ENCODE peak calls at places on chromosomes 1 and 21, in nine cellular contexts. One of them, this sample, is unnamed.

GRCh38 chr1:231192620-231193163 is 30.8 kb downstream of the TRIM67 start:
- DNase-seq in osteocyte: no peak
- DNase-seq in GM10248: no peak
- DNase-seq in AG10803: no peak
- DNase-seq in breast epithelium: peak
- DNase-seq in lower lobe of right lung: peak
- DNase-seq in B cell: no peak
- DNase-seq in esophagus squamous epithelium: no peak
- DNase-seq in left lung: no peak
- DNase-seq in this sample: no peak

GRCh38 chr1:233993651-233994050 is 89.2 kb downstream of the SLC35F3 start:
- DNase-seq in osteocyte: no peak
- DNase-seq in GM10248: no peak
- DNase-seq in AG10803: no peak
- DNase-seq in breast epithelium: no peak
- DNase-seq in lower lobe of right lung: no peak
- DNase-seq in B cell: no peak
- DNase-seq in esophagus squamous epithelium: no peak
- DNase-seq in left lung: no peak
- DNase-seq in this sample: no peak

GRCh38 chr1:18882511-18882910 is 19.8 kb downstream of the ALDH4A1 start:
- DNase-seq in osteocyte: no peak
- DNase-seq in GM10248: no peak
- DNase-seq in AG10803: peak
- DNase-seq in breast epithelium: no peak
- DNase-seq in lower lobe of right lung: no peak
- DNase-seq in B cell: no peak
- DNase-seq in esophagus squamous epithelium: no peak
- DNase-seq in left lung: no peak
- DNase-seq in this sample: no peak

GRCh38 chr1:202165267-202165941 is 5.0 kb upstream of the PTPN7 start:
- DNase-seq in osteocyte: no peak
- DNase-seq in GM10248: no peak
- DNase-seq in AG10803: no peak
- DNase-seq in breast epithelium: no peak
- DNase-seq in lower lobe of right lung: no peak
- DNase-seq in B cell: no peak
- DNase-seq in esophagus squamous epithelium: no peak
- DNase-seq in left lung: peak
- DNase-seq in this sample: no peak

GRCh38 chr1:67978988-67979516 is 71.4 kb downstream of the DIRAS3 start:
- DNase-seq in osteocyte: no peak
- DNase-seq in GM10248: no peak
- DNase-seq in AG10803: peak
- DNase-seq in breast epithelium: no peak
- DNase-seq in lower lobe of right lung: no peak
- DNase-seq in B cell: no peak
- DNase-seq in esophagus squamous epithelium: no peak
- DNase-seq in left lung: no peak
- DNase-seq in this sample: no peak

GRCh38 chr1:211735208-211736170 is 60.1 kb upstream of the NEK2 start:
- DNase-seq in osteocyte: no peak
- DNase-seq in GM10248: no peak
- DNase-seq in AG10803: peak
- DNase-seq in breast epithelium: peak
- DNase-seq in lower lobe of right lung: no peak
- DNase-seq in B cell: no peak
- DNase-seq in esophagus squamous epithelium: no peak
- DNase-seq in left lung: no peak
- DNase-seq in this sample: no peak

GRCh38 chr1:198155253-198155652 is 1.5 kb upstream of the NEK7 start:
- DNase-seq in osteocyte: no peak
- DNase-seq in GM10248: no peak
- DNase-seq in AG10803: peak
- DNase-seq in breast epithelium: no peak
- DNase-seq in lower lobe of right lung: no peak
- DNase-seq in B cell: no peak
- DNase-seq in esophagus squamous epithelium: no peak
- DNase-seq in left lung: no peak
- DNase-seq in this sample: no peak

GRCh38 chr1:94011709-94012590 is 102.7 kb upstream of the GCLM start:
- DNase-seq in osteocyte: no peak
- DNase-seq in GM10248: no peak
- DNase-seq in AG10803: no peak
- DNase-seq in breast epithelium: no peak
- DNase-seq in lower lobe of right lung: no peak
- DNase-seq in B cell: no peak
- DNase-seq in esophagus squamous epithelium: no peak
- DNase-seq in left lung: no peak
- DNase-seq in this sample: no peak

GRCh38 chr1:78370356-78370755 is 120.4 kb upstream of the PTGFR start:
- DNase-seq in osteocyte: no peak
- DNase-seq in GM10248: no peak
- DNase-seq in AG10803: peak
- DNase-seq in breast epithelium: no peak
- DNase-seq in lower lobe of right lung: no peak
- DNase-seq in B cell: no peak
- DNase-seq in esophagus squamous epithelium: no peak
- DNase-seq in left lung: no peak
- DNase-seq in this sample: no peak

GRCh38 chr21:45365608-45366241 is 39.2 kb upstream of the COL18A1 start:
- DNase-seq in osteocyte: no peak
- DNase-seq in GM10248: no peak
- DNase-seq in AG10803: peak
- DNase-seq in breast epithelium: no peak
- DNase-seq in lower lobe of right lung: no peak
- DNase-seq in B cell: no peak
- DNase-seq in esophagus squamous epithelium: no peak
- DNase-seq in left lung: peak
- DNase-seq in this sample: no peak

GRCh38 chr1:29854700-29855276 is 618.5 kb downstream of the PTPRU start:
- DNase-seq in osteocyte: peak
- DNase-seq in GM10248: no peak
- DNase-seq in AG10803: no peak
- DNase-seq in breast epithelium: no peak
- DNase-seq in lower lobe of right lung: no peak
- DNase-seq in B cell: no peak
- DNase-seq in esophagus squamous epithelium: no peak
- DNase-seq in left lung: no peak
- DNase-seq in this sample: no peak
- TF ChIP-seq CTCF in osteocyte: no peak
- TF ChIP-seq CTCF in GM10248: no peak
- TF ChIP-seq CTCF in AG10803: no peak
- TF ChIP-seq CTCF in breast epithelium: no peak
- TF ChIP-seq CTCF in lower lobe of right lung: no peak
- TF ChIP-seq CTCF in B cell: no peak
- TF ChIP-seq CTCF in esophagus squamous epithelium: no peak
- TF ChIP-seq CTCF in left lung: no peak
- TF ChIP-seq CTCF in this sample: no peak

DNA sequence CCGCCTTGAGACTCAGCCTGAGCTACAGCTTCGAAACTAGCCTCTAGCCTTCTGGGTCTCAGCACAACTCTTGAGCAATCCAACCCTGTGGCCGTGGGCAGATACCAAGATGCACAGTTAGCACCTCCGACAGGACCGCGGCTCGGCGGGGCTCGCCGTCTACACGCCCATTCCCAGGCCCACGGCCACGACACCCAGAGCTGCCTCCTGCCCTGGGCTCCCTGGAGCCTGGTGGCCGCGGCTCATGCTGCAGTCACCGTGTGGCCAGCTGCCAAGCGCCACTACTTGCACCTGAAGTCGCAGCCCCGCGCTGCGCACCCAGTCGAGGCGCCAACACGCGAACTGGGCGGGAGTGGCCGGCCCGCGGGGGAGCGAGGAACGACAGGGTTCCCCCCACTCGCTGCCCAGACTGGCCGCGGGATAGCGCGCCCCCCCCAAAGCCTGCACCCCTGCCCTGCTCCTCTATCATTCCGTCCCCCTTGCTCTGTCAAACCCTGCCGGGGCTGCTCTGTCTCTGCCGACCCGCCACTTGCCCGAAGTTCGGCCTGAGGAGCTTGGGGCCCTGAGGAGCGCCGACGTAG is 729 bp upstream of the CDCA8 start:
- DNase-seq in osteocyte: no peak
- DNase-seq in GM10248: no peak
- DNase-seq in AG10803: peak
- DNase-seq in breast epithelium: peak
- DNase-seq in lower lobe of right lung: peak
- DNase-seq in B cell: peak
- DNase-seq in esophagus squamous epithelium: no peak
- DNase-seq in left lung: peak
- DNase-seq in this sample: peak
- TF ChIP-seq CTCF in osteocyte: no peak
- TF ChIP-seq CTCF in GM10248: no peak
- TF ChIP-seq CTCF in AG10803: no peak
- TF ChIP-seq CTCF in breast epithelium: no peak
- TF ChIP-seq CTCF in lower lobe of right lung: no peak
- TF ChIP-seq CTCF in B cell: no peak
- TF ChIP-seq CTCF in esophagus squamous epithelium: no peak
- TF ChIP-seq CTCF in left lung: no peak
- TF ChIP-seq CTCF in this sample: no peak

DNA sequence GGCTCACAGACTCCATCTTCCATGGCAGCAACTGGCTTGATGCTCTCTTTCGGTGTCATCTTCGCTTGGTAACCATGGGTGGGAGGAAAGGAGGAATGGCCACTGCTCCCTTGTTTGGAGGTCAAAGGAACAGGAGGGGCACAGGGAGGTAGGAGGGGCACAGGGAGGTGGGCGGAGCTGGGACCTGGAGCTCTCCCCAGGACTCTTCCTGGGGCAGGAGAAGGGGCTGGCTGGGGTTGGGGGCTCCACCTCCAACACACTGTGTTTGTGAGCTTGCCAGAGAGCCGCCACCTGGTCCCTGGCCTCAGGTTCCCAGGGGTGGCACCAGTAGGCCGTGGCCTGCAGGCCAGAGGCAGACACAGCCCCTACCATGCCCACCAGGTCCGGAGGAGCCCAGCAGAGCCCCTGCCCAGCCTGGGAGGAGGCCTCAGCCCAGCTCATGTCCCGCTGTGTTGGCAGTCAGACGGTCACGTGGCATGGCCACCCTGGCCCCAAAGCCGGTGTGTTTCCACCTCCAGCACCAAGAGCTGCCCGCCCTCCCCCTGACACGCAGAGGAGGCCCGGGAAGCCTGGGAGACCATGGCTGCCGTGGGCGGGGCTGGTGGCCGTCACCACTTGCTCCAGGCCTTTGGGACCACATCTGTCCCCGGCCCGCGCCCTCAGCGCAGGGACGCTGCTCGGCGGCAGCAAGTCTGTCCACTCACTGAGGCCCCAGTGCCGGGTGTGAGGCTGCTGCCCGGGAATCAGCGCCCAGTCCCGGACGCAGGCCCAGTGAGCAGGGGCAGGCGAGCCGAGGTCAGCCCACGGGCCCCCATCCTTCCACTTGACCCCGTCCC is 73.9 kb downstream of the MORN1 start:
- DNase-seq in osteocyte: no peak
- DNase-seq in GM10248: no peak
- DNase-seq in AG10803: no peak
- DNase-seq in breast epithelium: no peak
- DNase-seq in lower lobe of right lung: no peak
- DNase-seq in B cell: no peak
- DNase-seq in esophagus squamous epithelium: no peak
- DNase-seq in left lung: no peak
- DNase-seq in this sample: no peak
- TF ChIP-seq CTCF in osteocyte: no peak
- TF ChIP-seq CTCF in GM10248: no peak
- TF ChIP-seq CTCF in AG10803: no peak
- TF ChIP-seq CTCF in breast epithelium: no peak
- TF ChIP-seq CTCF in lower lobe of right lung: no peak
- TF ChIP-seq CTCF in B cell: no peak
- TF ChIP-seq CTCF in esophagus squamous epithelium: no peak
- TF ChIP-seq CTCF in left lung: no peak
- TF ChIP-seq CTCF in this sample: no peak

DNA sequence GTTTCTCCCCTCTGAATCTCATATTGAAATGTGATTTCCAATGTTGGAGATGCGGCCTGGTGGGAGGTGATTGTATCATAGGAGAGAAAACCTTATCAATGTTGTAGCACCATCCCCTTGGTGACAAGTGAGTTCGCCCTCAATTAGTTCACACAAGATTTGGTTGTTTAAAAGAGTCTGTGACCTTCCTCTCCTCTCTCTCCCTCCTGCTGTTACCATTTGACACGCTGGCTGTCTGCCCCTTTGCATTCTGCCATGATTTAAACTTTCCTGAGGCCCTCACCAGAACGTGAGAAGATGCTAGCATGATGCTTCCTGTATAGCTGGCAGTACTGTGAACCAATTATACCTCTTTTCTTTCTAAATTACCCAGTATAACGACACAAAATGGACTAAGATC is 730.9 kb upstream of the PRMT6 start:
- DNase-seq in osteocyte: no peak
- DNase-seq in GM10248: no peak
- DNase-seq in AG10803: no peak
- DNase-seq in breast epithelium: no peak
- DNase-seq in lower lobe of right lung: no peak
- DNase-seq in B cell: no peak
- DNase-seq in esophagus squamous epithelium: no peak
- DNase-seq in left lung: no peak
- DNase-seq in this sample: no peak
- TF ChIP-seq CTCF in osteocyte: no peak
- TF ChIP-seq CTCF in GM10248: no peak
- TF ChIP-seq CTCF in AG10803: no peak
- TF ChIP-seq CTCF in breast epithelium: no peak
- TF ChIP-seq CTCF in lower lobe of right lung: no peak
- TF ChIP-seq CTCF in B cell: no peak
- TF ChIP-seq CTCF in esophagus squamous epithelium: no peak
- TF ChIP-seq CTCF in left lung: no peak
- TF ChIP-seq CTCF in this sample: no peak